ENCODE peak calls at places on chromosomes 13 and 19, in nine cellular contexts. J, C, A, W, X, D, Z, L and R are unnamed samples.

GRCh38 chr13:40595693-40596092 is 70.7 kb downstream of the FOXO1 start:
- DNase-seq in A (no peak), Z (no peak), W (no peak), J (no peak), D (no peak), C (no peak), X (peak; percentile 47), L (no peak), R (no peak)

GRCh38 chr19:48244289-48244688 is 11.4 kb downstream of the CARD8 start:
- DNase-seq in L (no peak), D (no peak), Z (no peak), W (no peak), A (no peak), C (no peak), X (peak; percentile 47), J (no peak), R (no peak)

GRCh38 chr19:19434483-19435045 is 29.1 kb downstream of the GATAD2A start:
- DNase-seq in W (no peak), X (peak; percentile 84), C (peak; percentile 39), Z (no peak), J (peak; percentile 72), D (no peak), L (peak; percentile 87), A (no peak), R (no peak)

GRCh38 chr13:111184685-111185401 is 69.7 kb downstream of the ARHGEF7 start:
- DNase-seq in L (no peak), J (no peak), X (no peak), A (no peak), D (no peak), Z (no peak), C (no peak), W (no peak), R (no peak)

GRCh38 chr13:74987124-74987690 is 494.8 kb downstream of the TBC1D4 start:
- DNase-seq in L (no peak), A (no peak), W (peak; percentile 54), X (no peak), C (no peak), Z (no peak), D (no peak), J (no peak), R (no peak)

GRCh38 chr19:19628499-19629134 is 597 bp upstream of the LPAR2 start:
- DNase-seq in D (peak; percentile 45), W (peak; percentile 83), C (peak; percentile 48), X (peak; percentile 76), L (no peak), Z (peak; percentile 43), A (no peak), J (no peak), R (peak; percentile 41)

GRCh38 chr19:31111741-31112140 is 237.5 kb downstream of the TSHZ3 start:
- DNase-seq in L (no peak), A (no peak), X (no peak), Z (no peak), W (no peak), D (no peak), J (no peak), C (no peak), R (no peak)

GRCh38 chr19:7161292-7161691 is 91.8 kb downstream of the ZNF557 start:
- DNase-seq in X (no peak), C (no peak), A (no peak), Z (no peak), J (no peak), D (no peak), L (no peak), W (no peak), R (no peak)

GRCh38 chr13:28564030-28564429 is 69.1 kb upstream of the FLT1 start:
- DNase-seq in D (no peak), L (no peak), A (no peak), C (no peak), Z (no peak), J (no peak), W (peak; percentile 95), X (no peak), R (no peak)

GRCh38 chr13:97386832-97387486 is 47.0 kb upstream of the RAP2A start:
- DNase-seq in X (no peak), Z (no peak), C (no peak), D (no peak), W (no peak), A (no peak), J (no peak), L (no peak), R (no peak)

GRCh38 chr19:51156710-51157109 is 14.6 kb downstream of the SIGLEC7 start:
- DNase-seq in D (no peak), X (no peak), L (no peak), Z (no peak), W (no peak), C (no peak), J (no peak), A (no peak), R (no peak)

GRCh38 chr19:54255105-54255775 is 1.8 kb downstream of the LILRB5 start:
- DNase-seq in Z (no peak), D (no peak), W (no peak), C (no peak), X (no peak), L (no peak), J (no peak), A (no peak), R (no peak)

GRCh38 chr13:51822106-51822840 is 18.3 kb upstream of the DHRS12 start:
- DNase-seq in A (no peak), W (no peak), X (no peak), C (no peak), L (no peak), Z (no peak), J (no peak), D (no peak), R (no peak)

GRCh38 chr19:45075215-45076028 is 856 bp downstream of the ZNF296 start:
- DNase-seq in X (no peak), J (peak; percentile 76), D (peak; percentile 63), C (no peak), A (no peak), Z (no peak), W (peak; percentile 85), L (peak; percentile 84), R (no peak)

GRCh38 chr19:57279418-57280164 is 694 bp upstream of the ZNF460 start:
- DNase-seq in Z (peak; percentile 93), A (peak; percentile 55), C (peak; percentile 97), X (peak; percentile 98), W (peak; percentile 98), D (peak; percentile 88), J (peak; percentile 90), L (peak; percentile 93), R (peak; percentile 72)

GRCh38 chr13:48961379-48961778 is 14.3 kb upstream of the FNDC3A start:
- DNase-seq in C (no peak), A (no peak), D (no peak), W (no peak), J (no peak), L (no peak), Z (no peak), X (no peak), R (no peak)

GRCh38 chr19:35554076-35554475 is 8.7 kb downstream of the TMEM147 start:
- DNase-seq in J (no peak), L (no peak), A (no peak), Z (no peak), C (no peak), X (no peak), D (no peak), W (peak; percentile 29), R (no peak)

GRCh38 chr13:111282425-111282824 is 38.0 kb upstream of the TEX29 start:
- DNase-seq in L (no peak), W (no peak), D (peak; percentile 78), X (no peak), C (no peak), A (no peak), J (no peak), Z (no peak), R (no peak)

GRCh38 chr19:48868196-48868886 is at the start of gene PLEKHA4:
- DNase-seq in W (peak; percentile 23), D (no peak), J (peak; percentile 76), C (peak; percentile 49), Z (no peak), A (no peak), X (peak; percentile 58), L (peak; percentile 69), R (no peak)

GRCh38 chr13:49086711-49087110 is 111.0 kb downstream of the FNDC3A start:
- DNase-seq in X (peak; percentile 77), Z (peak; percentile 27), C (peak; percentile 76), D (no peak), L (peak; percentile 17), J (no peak), W (no peak), A (no peak), R (no peak)

GRCh38 chr13:44131069-44131614 is 242.5 kb upstream of the SERP2 start:
- DNase-seq in D (no peak), C (no peak), X (no peak), A (no peak), J (no peak), Z (no peak), L (no peak), W (no peak), R (no peak)

GRCh38 chr13:108225440-108225839 is 7.2 kb downstream of the ABHD13 start:
- DNase-seq in W (no peak), J (no peak), C (no peak), A (no peak), X (no peak), L (no peak), D (no peak), Z (no peak), R (no peak)

GRCh38 chr19:46723023-46723461 is 6.1 kb upstream of the PRKD2 start:
- DNase-seq in L (no peak), C (no peak), W (no peak), A (no peak), D (no peak), X (no peak), Z (no peak), J (no peak), R (no peak)

GRCh38 chr19:24059572-24060295 is 27.3 kb upstream of the ZNF254 start:
- DNase-seq in X (no peak), C (no peak), L (no peak), Z (no peak), A (no peak), W (peak; percentile 9), D (no peak), J (no peak), R (no peak)

GRCh38 chr13:74194856-74195255 is 60.7 kb upstream of the KLF12 start:
- DNase-seq in X (no peak), J (no peak), Z (no peak), D (no peak), A (no peak), W (no peak), L (no peak), C (no peak), R (no peak)

GRCh38 chr19:21149877-21150276 is 8.0 kb downstream of the ZNF431 start:
- DNase-seq in Z (no peak), D (no peak), C (no peak), L (no peak), X (no peak), J (no peak), W (no peak), A (no peak), R (no peak)

GRCh38 chr13:107373551-107373950 is 805.6 kb upstream of the ARGLU1 start:
- DNase-seq in W (peak; percentile 54), X (peak; percentile 77), C (peak; percentile 91), L (peak; percentile 3), D (no peak), A (no peak), Z (peak; percentile 34), J (no peak), R (no peak)